ENCODE peak calls at places on chromosomes 4 and X, in nine cellular contexts. One of them, this sample, is unnamed.
A peak's percentile ranks its signal among the peaks of the same experiment; 100 is the strongest.

GRCh38 chr4:150173420-150173819 is 95.2 kb downstream of the DCLK2 start:
- DNase-seq in CD8-positive, alpha-beta memory T cell: no peak
- DNase-seq in body of pancreas: no peak
- DNase-seq in heart right ventricle: no peak
- DNase-seq in K562: no peak
- DNase-seq in endothelial cell of umbilical vein: peak; percentile 76
- DNase-seq in IMR-90: no peak
- DNase-seq in Peyer's patch: no peak
- DNase-seq in endodermal cell: no peak
- DNase-seq in this sample: no peak

GRCh38 chr4:22515145-22515887 is 550 bp downstream of the ADGRA3 start:
- DNase-seq in CD8-positive, alpha-beta memory T cell: no peak
- DNase-seq in body of pancreas: peak; percentile 85
- DNase-seq in heart right ventricle: peak; percentile 61
- DNase-seq in K562: peak; percentile 18
- DNase-seq in endothelial cell of umbilical vein: peak; percentile 77
- DNase-seq in IMR-90: peak; percentile 64
- DNase-seq in Peyer's patch: no peak
- DNase-seq in endodermal cell: peak; percentile 88
- DNase-seq in this sample: peak; percentile 16

GRCh38 chrX:38717871-38718270 is 83.4 kb upstream of the MID1IP1 start:
- DNase-seq in CD8-positive, alpha-beta memory T cell: no peak
- DNase-seq in body of pancreas: peak; percentile 11
- DNase-seq in heart right ventricle: no peak
- DNase-seq in K562: peak; percentile 54
- DNase-seq in endothelial cell of umbilical vein: peak; percentile 4
- DNase-seq in IMR-90: peak; percentile 20
- DNase-seq in Peyer's patch: no peak
- DNase-seq in endodermal cell: peak; percentile 51
- DNase-seq in this sample: peak; percentile 42

GRCh38 chrX:33840176-33840575 is 291.9 kb downstream of the FAM47A start:
- DNase-seq in CD8-positive, alpha-beta memory T cell: no peak
- DNase-seq in body of pancreas: no peak
- DNase-seq in heart right ventricle: no peak
- DNase-seq in K562: no peak
- DNase-seq in endothelial cell of umbilical vein: no peak
- DNase-seq in IMR-90: no peak
- DNase-seq in Peyer's patch: no peak
- DNase-seq in endodermal cell: no peak
- DNase-seq in this sample: no peak

GRCh38 chr4:143335979-143336827 is 473 bp upstream of the GAB1 start:
- DNase-seq in CD8-positive, alpha-beta memory T cell: no peak
- DNase-seq in body of pancreas: peak; percentile 87
- DNase-seq in heart right ventricle: peak; percentile 93
- DNase-seq in K562: peak; percentile 82
- DNase-seq in endothelial cell of umbilical vein: peak; percentile 93
- DNase-seq in IMR-90: peak; percentile 90
- DNase-seq in Peyer's patch: peak; percentile 80
- DNase-seq in endodermal cell: peak; percentile 97
- DNase-seq in this sample: peak; percentile 5

GRCh38 chrX:24410514-24411189 is 50.2 kb downstream of the SUPT20HL1 start:
- DNase-seq in CD8-positive, alpha-beta memory T cell: no peak
- DNase-seq in body of pancreas: no peak
- DNase-seq in heart right ventricle: no peak
- DNase-seq in K562: no peak
- DNase-seq in endothelial cell of umbilical vein: no peak
- DNase-seq in IMR-90: no peak
- DNase-seq in Peyer's patch: no peak
- DNase-seq in endodermal cell: no peak
- DNase-seq in this sample: no peak

GRCh38 chr4:117987464-117987863 is 46.8 kb upstream of the NDST3 start:
- DNase-seq in CD8-positive, alpha-beta memory T cell: no peak
- DNase-seq in body of pancreas: no peak
- DNase-seq in heart right ventricle: no peak
- DNase-seq in K562: no peak
- DNase-seq in endothelial cell of umbilical vein: no peak
- DNase-seq in IMR-90: no peak
- DNase-seq in Peyer's patch: no peak
- DNase-seq in endodermal cell: no peak
- DNase-seq in this sample: no peak

GRCh38 chr4:54683616-54684346 is 26.0 kb downstream of the KIT start:
- DNase-seq in CD8-positive, alpha-beta memory T cell: no peak
- DNase-seq in body of pancreas: no peak
- DNase-seq in heart right ventricle: no peak
- DNase-seq in K562: no peak
- DNase-seq in endothelial cell of umbilical vein: peak; percentile 39
- DNase-seq in IMR-90: no peak
- DNase-seq in Peyer's patch: peak; percentile 49
- DNase-seq in endodermal cell: peak; percentile 77
- DNase-seq in this sample: no peak

GRCh38 chr4:134216436-134216835 is 14.8 kb upstream of the PABPC4L start:
- DNase-seq in CD8-positive, alpha-beta memory T cell: no peak
- DNase-seq in body of pancreas: no peak
- DNase-seq in heart right ventricle: no peak
- DNase-seq in K562: no peak
- DNase-seq in endothelial cell of umbilical vein: no peak
- DNase-seq in IMR-90: peak; percentile 20
- DNase-seq in Peyer's patch: no peak
- DNase-seq in endodermal cell: no peak
- DNase-seq in this sample: no peak

GRCh38 chrX:39396358-39396995 is 595.2 kb downstream of the MID1IP1 start:
- DNase-seq in CD8-positive, alpha-beta memory T cell: no peak
- DNase-seq in body of pancreas: no peak
- DNase-seq in heart right ventricle: no peak
- DNase-seq in K562: no peak
- DNase-seq in endothelial cell of umbilical vein: no peak
- DNase-seq in IMR-90: no peak
- DNase-seq in Peyer's patch: no peak
- DNase-seq in endodermal cell: peak; percentile 66
- DNase-seq in this sample: no peak

GRCh38 chr4:99473131-99473530 is 37.7 kb upstream of the C4orf17 start:
- DNase-seq in CD8-positive, alpha-beta memory T cell: no peak
- DNase-seq in body of pancreas: no peak
- DNase-seq in heart right ventricle: no peak
- DNase-seq in K562: no peak
- DNase-seq in endothelial cell of umbilical vein: no peak
- DNase-seq in IMR-90: peak; percentile 11
- DNase-seq in Peyer's patch: no peak
- DNase-seq in endodermal cell: no peak
- DNase-seq in this sample: no peak

GRCh38 chr4:162683659-162684370 is 482.9 kb downstream of the NAF1 start:
- DNase-seq in CD8-positive, alpha-beta memory T cell: no peak
- DNase-seq in body of pancreas: no peak
- DNase-seq in heart right ventricle: no peak
- DNase-seq in K562: no peak
- DNase-seq in endothelial cell of umbilical vein: no peak
- DNase-seq in IMR-90: no peak
- DNase-seq in Peyer's patch: no peak
- DNase-seq in endodermal cell: no peak
- DNase-seq in this sample: no peak

GRCh38 chrX:41406211-41406610 is 40.9 kb upstream of the NYX start:
- DNase-seq in CD8-positive, alpha-beta memory T cell: no peak
- DNase-seq in body of pancreas: no peak
- DNase-seq in heart right ventricle: no peak
- DNase-seq in K562: no peak
- DNase-seq in endothelial cell of umbilical vein: no peak
- DNase-seq in IMR-90: peak; percentile 18
- DNase-seq in Peyer's patch: no peak
- DNase-seq in endodermal cell: no peak
- DNase-seq in this sample: no peak

GRCh38 chr4:147518846-147519767 is 38.2 kb downstream of the EDNRA start:
- DNase-seq in CD8-positive, alpha-beta memory T cell: peak; percentile 4
- DNase-seq in body of pancreas: peak; percentile 77
- DNase-seq in heart right ventricle: no peak
- DNase-seq in K562: peak; percentile 31
- DNase-seq in endothelial cell of umbilical vein: peak; percentile 73
- DNase-seq in IMR-90: peak; percentile 86
- DNase-seq in Peyer's patch: no peak
- DNase-seq in endodermal cell: peak; percentile 84
- DNase-seq in this sample: peak; percentile 33

GRCh38 chrX:123175366-123176122 is 8.5 kb upstream of the GRIA3 start:
- DNase-seq in CD8-positive, alpha-beta memory T cell: no peak
- DNase-seq in body of pancreas: no peak
- DNase-seq in heart right ventricle: no peak
- DNase-seq in K562: no peak
- DNase-seq in endothelial cell of umbilical vein: no peak
- DNase-seq in IMR-90: no peak
- DNase-seq in Peyer's patch: no peak
- DNase-seq in endodermal cell: peak; percentile 55
- DNase-seq in this sample: no peak
- H3K9me3 ChIP-seq in CD8-positive, alpha-beta memory T cell: no peaks in the 10 kb centered on the region
- H3K9me3 ChIP-seq in body of pancreas: no peaks in the 10 kb centered on the region
- H3K9me3 ChIP-seq in heart right ventricle: no peaks in the 10 kb centered on the region
- H3K9me3 ChIP-seq in K562: no peaks in the 10 kb centered on the region
- H3K9me3 ChIP-seq in endothelial cell of umbilical vein: no peaks in the 10 kb centered on the region
- H3K9me3 ChIP-seq in IMR-90: no peaks in the 10 kb centered on the region
- H3K9me3 ChIP-seq in Peyer's patch: no peaks in the 10 kb centered on the region
- H3K9me3 ChIP-seq in endodermal cell: peaks cover 5% of the 10 kb centered on the region
- H3K9me3 ChIP-seq in this sample: no peaks in the 10 kb centered on the region

GRCh38 chrX:47212381-47213293 is 5.8 kb upstream of the CDK16 start:
- DNase-seq in CD8-positive, alpha-beta memory T cell: no peak
- DNase-seq in body of pancreas: peak; percentile 3
- DNase-seq in heart right ventricle: no peak
- DNase-seq in K562: no peak
- DNase-seq in endothelial cell of umbilical vein: no peak
- DNase-seq in IMR-90: no peak
- DNase-seq in Peyer's patch: no peak
- DNase-seq in endodermal cell: no peak
- DNase-seq in this sample: no peak
- H3K27ac ChIP-seq in CD8-positive, alpha-beta memory T cell: no peak overlapping the region
- H3K27ac ChIP-seq in body of pancreas: no peak overlapping the region
- H3K27ac ChIP-seq in heart right ventricle: no peak overlapping the region
- H3K27ac ChIP-seq in K562: no peak overlapping the region
- H3K27ac ChIP-seq in endothelial cell of umbilical vein: no peak overlapping the region
- H3K27ac ChIP-seq in IMR-90: no peak overlapping the region
- H3K27ac ChIP-seq in Peyer's patch: no peak overlapping the region
- H3K27ac ChIP-seq in endodermal cell: no peak overlapping the region
- H3K27ac ChIP-seq in this sample: no peak overlapping the region

DNA sequence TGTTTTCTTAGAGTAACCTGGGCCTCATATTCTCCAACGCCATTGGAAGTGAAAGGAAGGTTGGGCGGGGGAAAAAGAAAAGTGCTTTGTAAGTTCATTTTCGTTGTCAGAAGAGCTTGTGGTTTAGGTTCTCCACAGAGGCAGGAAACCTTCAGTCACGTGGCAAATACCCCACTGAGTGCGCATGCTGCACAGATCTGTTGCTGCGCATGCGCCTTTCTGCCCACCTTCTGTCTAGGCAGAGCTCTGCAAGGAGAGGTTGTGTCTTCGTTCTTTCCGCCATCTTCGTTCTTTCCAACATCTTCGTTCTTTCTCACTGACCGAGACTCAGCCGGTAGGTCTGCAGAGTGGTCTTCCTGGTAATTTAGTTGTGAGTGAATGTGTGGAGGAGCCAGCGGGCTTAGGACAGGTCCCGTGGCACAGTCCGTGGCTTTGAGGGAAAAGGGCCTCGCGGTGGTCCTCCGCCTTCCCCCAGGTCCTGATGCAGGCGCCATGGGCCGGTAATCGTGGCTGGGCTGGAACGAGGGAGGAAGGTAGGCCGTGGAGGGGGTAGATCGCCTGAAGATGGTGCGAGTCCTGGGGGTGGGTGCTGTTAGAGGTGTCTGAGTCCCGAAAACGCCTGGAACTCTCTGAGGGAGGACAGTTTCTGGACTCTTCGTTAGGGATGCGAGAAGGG is at the start of gene PAGE5:
- DNase-seq in CD8-positive, alpha-beta memory T cell: no peak
- DNase-seq in body of pancreas: no peak
- DNase-seq in heart right ventricle: no peak
- DNase-seq in K562: peak; percentile 60
- DNase-seq in endothelial cell of umbilical vein: no peak
- DNase-seq in IMR-90: no peak
- DNase-seq in Peyer's patch: no peak
- DNase-seq in endodermal cell: no peak
- DNase-seq in this sample: peak; percentile 2
- H3K9me3 ChIP-seq in CD8-positive, alpha-beta memory T cell: no peaks in the 10 kb centered on the region
- H3K9me3 ChIP-seq in body of pancreas: no peaks in the 10 kb centered on the region
- H3K9me3 ChIP-seq in heart right ventricle: no peaks in the 10 kb centered on the region
- H3K9me3 ChIP-seq in K562: no peaks in the 10 kb centered on the region
- H3K9me3 ChIP-seq in endothelial cell of umbilical vein: no peaks in the 10 kb centered on the region
- H3K9me3 ChIP-seq in IMR-90: no peaks in the 10 kb centered on the region
- H3K9me3 ChIP-seq in Peyer's patch: no peaks in the 10 kb centered on the region
- H3K9me3 ChIP-seq in endodermal cell: no peaks in the 10 kb centered on the region
- H3K9me3 ChIP-seq in this sample: no peaks in the 10 kb centered on the region

DNA sequence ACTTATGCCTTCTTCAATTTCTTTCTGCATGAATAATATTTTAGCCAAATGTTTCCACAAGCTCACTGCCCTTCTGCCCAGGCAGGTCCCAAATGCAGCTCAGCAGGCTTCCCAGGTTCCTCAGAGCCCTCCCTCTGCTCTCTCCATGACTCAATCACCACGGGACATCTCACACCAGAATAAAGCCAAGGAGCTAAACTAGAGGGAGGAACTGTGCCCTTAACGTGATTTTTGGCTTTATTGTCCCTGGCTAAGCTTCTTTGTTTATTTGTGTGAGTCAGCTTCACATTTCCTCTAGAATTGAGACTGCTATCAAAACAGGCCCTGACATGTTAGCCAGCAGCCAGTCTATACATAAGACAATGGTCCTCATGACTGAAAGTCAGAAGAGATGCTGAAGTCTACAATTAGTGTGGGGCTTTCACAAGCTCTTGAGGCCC is 186.4 kb upstream of the GALNT7 start:
- DNase-seq in CD8-positive, alpha-beta memory T cell: no peak
- DNase-seq in body of pancreas: no peak
- DNase-seq in heart right ventricle: no peak
- DNase-seq in K562: no peak
- DNase-seq in endothelial cell of umbilical vein: peak; percentile 92
- DNase-seq in IMR-90: peak; percentile 92
- DNase-seq in Peyer's patch: no peak
- DNase-seq in endodermal cell: no peak
- DNase-seq in this sample: no peak
- H3K27ac ChIP-seq in CD8-positive, alpha-beta memory T cell: no peak overlapping the region
- H3K27ac ChIP-seq in body of pancreas: no peak overlapping the region
- H3K27ac ChIP-seq in heart right ventricle: no peak overlapping the region
- H3K27ac ChIP-seq in K562: no peak overlapping the region
- H3K27ac ChIP-seq in endothelial cell of umbilical vein: peak overlapping the region; percentile 82
- H3K27ac ChIP-seq in IMR-90: peak overlapping the region; percentile 84
- H3K27ac ChIP-seq in Peyer's patch: no peak overlapping the region
- H3K27ac ChIP-seq in endodermal cell: no peak overlapping the region
- H3K27ac ChIP-seq in this sample: no peak overlapping the region

GRCh38 chrX:9797961-9798360 is 11.7 kb downstream of the SHROOM2 start:
- DNase-seq in CD8-positive, alpha-beta memory T cell: no peak
- DNase-seq in body of pancreas: no peak
- DNase-seq in heart right ventricle: no peak
- DNase-seq in K562: no peak
- DNase-seq in endothelial cell of umbilical vein: no peak
- DNase-seq in IMR-90: no peak
- DNase-seq in Peyer's patch: no peak
- DNase-seq in endodermal cell: peak; percentile 61
- DNase-seq in this sample: no peak
- H3K9me3 ChIP-seq in CD8-positive, alpha-beta memory T cell: no peaks in the 10 kb centered on the region
- H3K9me3 ChIP-seq in body of pancreas: no peaks in the 10 kb centered on the region
- H3K9me3 ChIP-seq in heart right ventricle: no peaks in the 10 kb centered on the region
- H3K9me3 ChIP-seq in K562: no peaks in the 10 kb centered on the region
- H3K9me3 ChIP-seq in endothelial cell of umbilical vein: no peaks in the 10 kb centered on the region
- H3K9me3 ChIP-seq in IMR-90: peaks cover 11% of the 10 kb centered on the region
- H3K9me3 ChIP-seq in Peyer's patch: no peaks in the 10 kb centered on the region
- H3K9me3 ChIP-seq in endodermal cell: peaks cover 6% of the 10 kb centered on the region
- H3K9me3 ChIP-seq in this sample: no peaks in the 10 kb centered on the region

This sample was measured in CD4-positive, CD25-positive, alpha-beta regulatory T cell.